ENCODE peak calls at places on chromosome 9, in eight cellular contexts. Y is IMR-90, R is body of pancreas, F is A549, V is breast epithelium, M is uterus, N is right lobe of liver, L is heart left ventricle. E is an unnamed sample.

GRCh38 chr9:111832428-111832827 is 37.7 kb upstream of the SHOC1 start:
- DNase-seq in R (no peak), Y (no peak), N (no peak), M (no peak), F (no peak), V (no peak), L (no peak), E (no peak)

GRCh38 chr9:88425538-88425950 is 37.3 kb downstream of the SPIN1 start:
- DNase-seq in Y (peak; percentile 34), F (no peak), R (no peak), V (no peak), M (peak; percentile 36), N (no peak), L (no peak), E (peak; percentile 47)

GRCh38 chr9:95349109-95350038 is 31.9 kb upstream of the FANCC start:
- DNase-seq in N (no peak), F (no peak), M (no peak), V (no peak), L (no peak), R (no peak), Y (no peak), E (no peak)

GRCh38 chr9:130137870-130138653 is 34.1 kb upstream of the NCS1 start:
- DNase-seq in L (peak; percentile 77), N (no peak), V (peak; percentile 44), F (no peak), Y (peak; percentile 98), R (no peak), M (peak; percentile 89), E (peak; percentile 75)

GRCh38 chr9:125700791-125701190 is 6.2 kb downstream of the MAPKAP1 start:
- DNase-seq in R (no peak), L (no peak), V (no peak), N (no peak), F (no peak), M (no peak), Y (peak; percentile 10), E (no peak)

GRCh38 chr9:101536938-101537337 is 3.3 kb downstream of the RNF20 start:
- DNase-seq in Y (peak; percentile 51), M (no peak), F (no peak), R (no peak), V (no peak), N (no peak), L (no peak), E (peak; percentile 19)

GRCh38 chr9:77589046-77589795 is 58.9 kb downstream of the GNA14 start:
- DNase-seq in Y (no peak), N (no peak), R (no peak), V (peak; percentile 19), M (no peak), F (peak; percentile 44), L (no peak), E (no peak)

GRCh38 chr9:18662320-18662719 is 188.4 kb downstream of the ADAMTSL1 start:
- DNase-seq in V (no peak), M (no peak), L (no peak), R (no peak), N (no peak), F (no peak), Y (no peak), E (no peak)

GRCh38 chr9:99340281-99340680 is 118.2 kb downstream of the SEC61B start:
- DNase-seq in N (no peak), F (no peak), Y (peak; percentile 81), R (no peak), L (no peak), M (no peak), V (no peak), E (no peak)

GRCh38 chr9:134192951-134193731 is 28.8 kb upstream of the RNU6ATAC start:
- DNase-seq in R (no peak), F (no peak), N (peak; percentile 19), Y (no peak), L (peak; percentile 20), V (no peak), M (peak; percentile 6), E (no peak)

GRCh38 chr9:131618071-131618479 is 72.8 kb downstream of the PRRT1B start:
- DNase-seq in Y (no peak), V (peak; percentile 42), R (peak; percentile 48), F (no peak), L (peak; percentile 89), M (peak; percentile 45), N (peak; percentile 57), E (peak; percentile 63)

GRCh38 chr9:121699271-121700164 is 48.1 kb downstream of the DAB2IP start:
- DNase-seq in Y (peak; percentile 55), N (peak; percentile 61), L (peak; percentile 69), F (no peak), M (peak; percentile 67), R (peak; percentile 54), V (peak; percentile 65), E (peak; percentile 47)

GRCh38 chr9:80994892-80995291 is 694.5 kb downstream of the TLE1 start:
- DNase-seq in L (no peak), M (no peak), Y (peak; percentile 55), F (no peak), V (no peak), N (no peak), R (no peak), E (no peak)

GRCh38 chr9:133521122-133522072 is 3.4 kb downstream of the MYMK start:
- DNase-seq in Y (no peak), N (peak; percentile 85), R (no peak), V (no peak), F (no peak), L (no peak), M (no peak), E (no peak)

GRCh38 chr9:133658442-133659431 is 22.6 kb downstream of the DBH start:
- DNase-seq in V (no peak), L (peak; percentile 48), M (peak; percentile 26), R (peak; percentile 60), N (peak; percentile 88), Y (peak; percentile 19), F (peak; percentile 72), E (no peak)

GRCh38 chr9:20693068-20693467 is 9.0 kb downstream of the FOCAD start:
- DNase-seq in L (no peak), N (no peak), V (peak; percentile 28), Y (no peak), M (no peak), F (no peak), R (no peak), E (no peak)

GRCh38 chr9:89806371-89807100 is 201.7 kb downstream of the GADD45G start:
- DNase-seq in V (no peak), Y (peak; percentile 20), R (no peak), M (peak; percentile 2), L (no peak), N (no peak), F (no peak), E (no peak)

GRCh38 chr9:78017294-78017693 is 14.3 kb downstream of the GNAQ start:
- DNase-seq in M (no peak), L (no peak), V (no peak), R (no peak), F (no peak), N (no peak), Y (no peak), E (no peak)

GRCh38 chr9:88781500-88782391 is 209.5 kb upstream of the S1PR3 start:
- DNase-seq in F (no peak), Y (peak; percentile 74), R (no peak), L (peak; percentile 69), V (no peak), M (peak; percentile 62), N (no peak), E (no peak)

GRCh38 chr9:76321185-76321828 is 72.9 kb downstream of the RFK start:
- DNase-seq in M (no peak), R (no peak), F (peak; percentile 44), V (no peak), Y (peak; percentile 89), N (no peak), L (no peak), E (no peak)

GRCh38 chr9:131262327-131263032 is 13.8 kb downstream of the FAM78A start:
- DNase-seq in L (no peak), N (no peak), M (no peak), F (no peak), Y (peak; percentile 25), R (no peak), V (no peak), E (no peak)

GRCh38 chr9:125910286-125910685 is 163.1 kb downstream of the PBX3 start:
- DNase-seq in R (no peak), M (no peak), F (no peak), Y (no peak), V (no peak), L (no peak), N (no peak), E (no peak)

GRCh38 chr9:131722260-131722659 is 17.6 kb downstream of the RAPGEF1 start:
- DNase-seq in R (no peak), Y (no peak), V (no peak), L (peak; percentile 89), N (no peak), M (no peak), F (no peak), E (no peak)

DNA sequence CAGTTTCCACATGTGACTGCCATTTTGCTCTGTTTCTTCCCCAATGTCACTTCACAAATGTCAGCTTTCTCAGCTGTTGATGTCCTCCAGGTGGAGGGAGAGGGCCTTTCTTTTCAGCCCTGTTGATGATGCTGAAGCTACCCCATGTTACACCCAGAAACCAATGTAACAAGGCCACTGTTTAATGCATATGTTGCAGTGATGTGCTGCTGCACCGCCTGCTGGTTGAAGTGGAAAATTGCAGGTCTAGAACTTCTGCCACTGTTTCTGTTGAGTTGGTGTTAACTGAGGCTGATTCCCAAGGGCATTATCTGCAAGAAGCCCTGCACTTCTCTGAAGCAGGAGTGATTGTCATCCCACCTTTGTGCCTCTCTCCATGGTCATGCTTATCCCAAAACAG is 428.4 kb downstream of the KDM4C start:
- DNase-seq in M (no peak), N (no peak), R (no peak), Y (peak; percentile 37), F (no peak), L (no peak), V (no peak), E (no peak)
- H3K9me3 ChIP-seq in M (peaks cover 4% of the 10 kb centered on the region), N (no peaks in the 10 kb centered on the region), R (no peaks in the 10 kb centered on the region), Y (peaks cover 4% of the 10 kb centered on the region), F (peaks cover 4% of the 10 kb centered on the region), L (peaks cover 16% of the 10 kb centered on the region), V (peaks cover 22% of the 10 kb centered on the region), E (no peaks in the 10 kb centered on the region)

GRCh38 chr9:108100571-108100970 is 611.0 kb upstream of the KLF4 start:
- DNase-seq in V (no peak), F (no peak), M (no peak), R (no peak), Y (no peak), N (no peak), L (no peak), E (no peak)
- TF ChIP-seq POLR2A in V (no peak), F (no peak), M (no peak), R (no peak), Y (no peak), N (no peak), L (no peak), E (no peak)

DNA sequence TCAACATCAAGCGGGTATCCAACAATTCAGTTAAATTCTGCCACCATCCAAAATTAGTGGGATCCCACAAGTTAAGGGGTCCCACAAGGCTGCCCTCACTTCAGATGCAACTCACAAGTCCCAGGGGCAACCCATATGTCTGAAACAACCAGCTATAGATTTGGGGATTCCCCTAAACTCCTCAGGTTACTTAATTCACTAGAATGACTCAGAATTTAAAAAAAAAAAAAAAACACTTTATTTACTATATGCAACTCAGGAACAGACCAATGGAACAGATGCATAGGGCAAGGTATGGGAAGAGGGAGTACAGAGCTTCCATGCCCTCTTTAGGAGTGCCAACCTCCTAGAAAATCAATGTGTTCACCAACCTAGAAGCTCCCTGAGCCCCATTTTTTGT is 15.1 kb downstream of the AUH start:
- DNase-seq in N (no peak), L (no peak), R (no peak), V (no peak), F (no peak), Y (peak; percentile 46), M (no peak), E (no peak)
- H3K9me3 ChIP-seq in N (no peaks in the 10 kb centered on the region), L (peaks cover 6% of the 10 kb centered on the region), R (no peaks in the 10 kb centered on the region), V (peaks cover 7% of the 10 kb centered on the region), F (no peaks in the 10 kb centered on the region), Y (no peaks in the 10 kb centered on the region), M (no peaks in the 10 kb centered on the region), E (no peaks in the 10 kb centered on the region)

GRCh38 chr9:127788337-127789011 is 2.6 kb downstream of the CDK9 start:
- DNase-seq in M (no peak), L (no peak), N (peak; percentile 76), F (no peak), Y (no peak), V (no peak), R (peak; percentile 83), E (peak; percentile 91)
- TF ChIP-seq POLR2A in M (no peak), L (no peak), N (no peak), F (no peak), Y (no peak), V (no peak), R (no peak), E (peak; percentile 61)